ENCODE peak calls at places on chromosomes 3 and 15, in seven cellular contexts. T is IMR-90, H is H9, O is trophoblast cell, B is neuronal stem cell, G is H1, K is mesenchymal stem cell. Y is an unnamed sample.

GRCh38 chr15:59687831-59688230 is 1.3 kb downstream of the BNIP2 start:
- DNase-seq in T (peak; percentile 44), K (peak; percentile 61), G (no peak), H (no peak), O (peak; percentile 36), B (no peak), Y (no peak)

GRCh38 chr3:27914199-27914598 is 192.1 kb upstream of the EOMES start:
- DNase-seq in H (peak; percentile 52), O (peak; percentile 8), T (no peak), G (no peak), B (peak; percentile 2), K (no peak), Y (peak; percentile 68)

GRCh38 chr3:101780661-101781060 is 1.6 kb downstream of the NXPE3 start:
- DNase-seq in K (peak; percentile 90), G (no peak), B (no peak), T (peak; percentile 91), H (no peak), O (no peak), Y (peak; percentile 57)

GRCh38 chr3:73622135-73622534 is 2.6 kb downstream of the PDZRN3 start:
- DNase-seq in G (no peak), O (no peak), H (peak; percentile 31), K (peak; percentile 67), T (peak; percentile 47), B (no peak), Y (no peak)

GRCh38 chr15:100592898-100593297 is 9.1 kb downstream of the LINS1 start:
- DNase-seq in B (no peak), K (peak; percentile 77), O (no peak), G (no peak), T (peak; percentile 71), H (no peak), Y (no peak)

GRCh38 chr15:61780278-61780677 is 280.0 kb downstream of the VPS13C start:
- DNase-seq in O (no peak), B (no peak), K (no peak), G (no peak), T (no peak), H (no peak), Y (no peak)

GRCh38 chr3:105480771-105481170 is 114.1 kb downstream of the ALCAM start:
- DNase-seq in H (no peak), O (no peak), B (peak; percentile 6), G (no peak), T (no peak), K (peak; percentile 18), Y (no peak)

GRCh38 chr3:100665230-100665629 is 44.1 kb upstream of the TFG start:
- DNase-seq in G (no peak), K (no peak), T (no peak), B (no peak), H (no peak), O (no peak), Y (no peak)

GRCh38 chr3:133459400-133459799 is 59.5 kb downstream of the BFSP2 start:
- DNase-seq in B (no peak), T (no peak), O (no peak), H (no peak), G (no peak), K (no peak), Y (no peak)

GRCh38 chr3:33360136-33360825 is 79.9 kb downstream of the UBP1 start:
- DNase-seq in B (no peak), O (no peak), K (peak; percentile 46), T (peak; percentile 79), H (no peak), G (no peak), Y (no peak)

GRCh38 chr3:33364531-33365128 is 75.6 kb downstream of the UBP1 start:
- DNase-seq in B (no peak), G (no peak), O (no peak), H (no peak), T (peak; percentile 80), K (peak; percentile 28), Y (peak; percentile 38)

GRCh38 chr3:33358172-33358781 is 81.0 kb downstream of the FBXL2 start:
- DNase-seq in H (no peak), T (no peak), G (no peak), B (no peak), O (no peak), K (no peak), Y (no peak)

GRCh38 chr3:33364060-33364459 is 76.1 kb downstream of the UBP1 start:
- DNase-seq in O (no peak), G (no peak), B (no peak), K (no peak), T (no peak), H (no peak), Y (no peak)

GRCh38 chr3:33363113-33363800 is 76.9 kb downstream of the UBP1 start:
- DNase-seq in H (no peak), G (no peak), T (peak; percentile 18), O (no peak), K (no peak), B (no peak), Y (no peak)
- H3K4me1 ChIP-seq in H (no peaks in the 10 kb centered on the region), G (no peaks in the 10 kb centered on the region), T (peaks cover 8% of the 10 kb centered on the region), O (no peaks in the 10 kb centered on the region), K (peaks cover 1% of the 10 kb centered on the region), B (peaks cover 4% of the 10 kb centered on the region), Y (no peaks in the 10 kb centered on the region)

GRCh38 chr15:89402406-89402805 is 67.8 kb upstream of the POLG start:
- DNase-seq in T (no peak), O (no peak), K (no peak), H (no peak), B (no peak), G (no peak), Y (no peak)

GRCh38 chr15:89406218-89406716 is 71.6 kb upstream of the POLG start:
- DNase-seq in B (no peak), O (no peak), K (no peak), H (no peak), G (no peak), T (no peak), Y (no peak)

GRCh38 chr15:89400997-89401590 is 66.5 kb upstream of the POLG start:
- DNase-seq in O (no peak), T (no peak), H (no peak), G (no peak), B (no peak), K (no peak), Y (no peak)

GRCh38 chr15:89401636-89402252 is 67.1 kb upstream of the POLG start:
- DNase-seq in O (no peak), G (no peak), B (no peak), T (peak; percentile 85), K (peak; percentile 87), H (no peak), Y (no peak)

GRCh38 chr15:89404023-89404422 is 69.4 kb upstream of the POLG start:
- DNase-seq in T (no peak), H (no peak), B (no peak), K (no peak), O (no peak), G (no peak), Y (no peak)
- H2BK5ac ChIP-seq in T (no peak overlapping the region), H (no peak overlapping the region), B (no peak overlapping the region), K (no peak overlapping the region), O (no peak overlapping the region), G (no peak overlapping the region), Y (no peak overlapping the region)

DNA sequence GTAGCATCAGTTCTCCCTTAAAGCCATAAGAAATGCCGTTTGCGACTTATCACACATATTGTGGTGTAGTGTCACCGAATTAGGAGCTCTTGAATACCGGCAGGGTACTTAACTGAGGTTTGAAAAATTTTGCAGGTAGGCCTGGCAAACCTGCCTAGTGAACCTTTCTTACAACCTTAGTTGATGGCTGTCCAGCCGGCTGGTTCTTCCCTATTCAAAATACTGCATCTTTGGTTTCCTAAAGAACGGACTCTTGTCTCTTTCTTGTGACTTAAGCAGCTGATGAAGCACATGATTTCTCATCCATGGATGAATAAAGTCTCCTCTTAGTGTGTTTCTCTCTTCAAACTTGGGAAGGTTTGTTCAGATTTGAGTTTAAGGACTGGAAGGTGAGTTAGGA is 1.5 kb downstream of the RAB7A start:
- DNase-seq in B (no peak), O (peak; percentile 16), T (no peak), G (no peak), H (no peak), K (no peak), Y (no peak)
- H3K4me1 ChIP-seq in B (peaks cover 4% of the 10 kb centered on the region), O (no peaks in the 10 kb centered on the region), T (peaks cover 13% of the 10 kb centered on the region), G (peaks cover 12% of the 10 kb centered on the region), H (peaks cover 7% of the 10 kb centered on the region), K (peaks cover 6% of the 10 kb centered on the region), Y (peaks cover 4% of the 10 kb centered on the region)

GRCh38 chr3:136270179-136270578 is 20.0 kb downstream of the PCCB start:
- DNase-seq in K (no peak), G (no peak), H (no peak), B (no peak), T (no peak), O (no peak), Y (no peak)
- H2BK5ac ChIP-seq in K (no peak overlapping the region), G (no peak overlapping the region), H (no peak overlapping the region), B (no peak overlapping the region), T (no peak overlapping the region), O (no peak overlapping the region), Y (no peak overlapping the region)

GRCh38 chr3:195209836-195210551 is 61.0 kb downstream of the XXYLT1 start:
- DNase-seq in O (no peak), H (no peak), B (no peak), K (peak; percentile 25), G (no peak), T (peak; percentile 60), Y (no peak)

GRCh38 chr3:195209083-195209835 is 61.7 kb downstream of the XXYLT1 start:
- DNase-seq in H (no peak), G (no peak), T (peak; percentile 13), O (no peak), B (no peak), K (no peak), Y (no peak)

GRCh38 chr3:195208183-195208582 is 62.8 kb downstream of the XXYLT1 start:
- DNase-seq in K (no peak), T (no peak), G (no peak), H (no peak), O (no peak), B (no peak), Y (no peak)

GRCh38 chr3:195207731-195208130 is 63.2 kb downstream of the XXYLT1 start:
- DNase-seq in G (no peak), K (no peak), T (no peak), B (no peak), H (no peak), O (no peak), Y (no peak)

GRCh38 chr3:195208631-195209030 is 62.3 kb downstream of the XXYLT1 start:
- DNase-seq in B (no peak), O (no peak), G (no peak), H (no peak), K (no peak), T (no peak), Y (peak; percentile 46)
- H3K4me1 ChIP-seq in B (peaks cover 17% of the 10 kb centered on the region), O (peaks cover 10% of the 10 kb centered on the region), G (peaks cover 4% of the 10 kb centered on the region), H (peaks cover under 1% of the 10 kb centered on the region), K (peaks cover 22% of the 10 kb centered on the region), T (peaks cover 40% of the 10 kb centered on the region), Y (peaks cover 10% of the 10 kb centered on the region)

GRCh38 chr3:53137835-53138446 is 7.7 kb upstream of the RFT1 start:
- DNase-seq in B (no peak), O (no peak), T (peak; percentile 50), G (no peak), K (peak; percentile 38), H (no peak), Y (no peak)
- H2BK5ac ChIP-seq in B (no peak overlapping the region), O (no peak overlapping the region), T (no peak overlapping the region), G (no peak overlapping the region), K (no peak overlapping the region), H (no peak overlapping the region), Y (no peak overlapping the region)

Y was measured in mesendoderm.